ENCODE peak calls at places on chromosomes 7 and 10, in four cellular contexts. D, V, M and L are unnamed samples.

GRCh38 chr10:122112021-122112616 is 123.2 kb downstream of the TACC2 start:
- DNase-seq in D (no peak), V (no peak), M (peak), L (no peak)

GRCh38 chr10:121791761-121792160 is 136.1 kb downstream of the ATE1 start:
- DNase-seq in M (peak), V (no peak), D (no peak), L (no peak)

GRCh38 chr7:3117488-3118228 is 74.0 kb upstream of the CARD11 start:
- DNase-seq in V (no peak), D (no peak), M (no peak), L (no peak)

GRCh38 chr10:83605783-83606182 is 533.5 kb upstream of the GHITM start:
- DNase-seq in M (no peak), D (no peak), V (no peak), L (no peak)

GRCh38 chr10:30671011-30671616 is 41.6 kb upstream of the LYZL2 start:
- DNase-seq in V (peak), M (peak), D (peak), L (peak)

GRCh38 chr10:43138757-43139241 is 554 bp downstream of the CSGALNACT2 start:
- DNase-seq in D (no peak), M (peak), V (peak), L (no peak)

GRCh38 chr10:34821587-34822585 is 6.8 kb upstream of the PARD3 start:
- DNase-seq in M (no peak), D (no peak), V (peak), L (no peak)

GRCh38 chr10:29355436-29355991 is 66.6 kb downstream of the LYZL1 start:
- DNase-seq in D (no peak), M (no peak), V (no peak), L (no peak)

GRCh38 chr10:23172846-23173548 is 19.1 kb upstream of the PTF1A start:
- DNase-seq in D (no peak), M (no peak), V (peak), L (no peak)

GRCh38 chr7:41679566-41679965 is 23.3 kb downstream of the INHBA start:
- DNase-seq in V (no peak), M (no peak), D (no peak), L (no peak)

GRCh38 chr7:5320802-5321396 is 38.2 kb downstream of the SLC29A4 start:
- DNase-seq in M (no peak), D (no peak), V (no peak), L (no peak)

GRCh38 chr10:102066421-102067068 is 1.4 kb downstream of the HPS6 start:
- DNase-seq in D (no peak), M (no peak), V (no peak), L (no peak)

GRCh38 chr10:101071266-101071884 is 9.6 kb downstream of the KAZALD1 start:
- DNase-seq in M (peak), D (no peak), V (no peak), L (no peak)

GRCh38 chr7:82521906-82522445 is 78.4 kb upstream of the CACNA2D1 start:
- DNase-seq in V (no peak), D (no peak), M (peak), L (no peak)

GRCh38 chr10:72889391-72889831 is 4.1 kb upstream of the OIT3 start:
- DNase-seq in V (peak), D (no peak), M (peak), L (no peak)

GRCh38 chr7:92404170-92404614 is 43.1 kb upstream of the GATAD1 start:
- DNase-seq in M (peak), D (no peak), V (no peak), L (no peak)

GRCh38 chr10:32938554-32939061 is 19.4 kb downstream of the ITGB1 start:
- DNase-seq in D (peak), V (peak), M (no peak), L (no peak)

GRCh38 chr10:114932945-114933344 is 5.0 kb upstream of the TRUB1 start:
- DNase-seq in M (no peak), D (no peak), V (no peak), L (no peak)

GRCh38 chr10:5046410-5046809 is 42.8 kb upstream of the AKR1C2 start:
- DNase-seq in M (no peak), D (no peak), V (no peak), L (no peak)

GRCh38 chr7:31113660-31114059 is 61.6 kb downstream of the ADCYAP1R1 start:
- DNase-seq in D (no peak), M (no peak), V (no peak), L (no peak)

GRCh38 chr10:130749911-130750310 is 561.6 kb downstream of the TCERG1L start:
- DNase-seq in D (no peak), M (no peak), V (no peak), L (peak)

GRCh38 chr7:28990200-28990960 is 32.2 kb upstream of the TRIL start:
- DNase-seq in M (peak), V (no peak), D (no peak), L (no peak)

GRCh38 chr7:38629621-38630020 is 1.6 kb downstream of the AMPH start:
- DNase-seq in V (no peak), M (no peak), D (no peak), L (no peak)

GRCh38 chr7:19920705-19921104 is 147.3 kb upstream of the TMEM196 start:
- DNase-seq in V (no peak), M (no peak), D (no peak), L (no peak)

GRCh38 chr10:70286616-70287015 is 2.8 kb upstream of the NPFFR1 start:
- DNase-seq in V (peak), M (no peak), D (no peak), L (no peak)

GRCh38 chr10:17516376-17516775 is 62.0 kb upstream of the ST8SIA6 start:
- DNase-seq in V (peak), D (no peak), M (peak), L (no peak)

GRCh38 chr10:118626953-118627352 is 31.5 kb upstream of the PRLHR start:
- DNase-seq in D (no peak), V (no peak), M (no peak), L (no peak)
- TF ChIP-seq CTCF in D (no peak), V (no peak), M (peak), L (peak)

GRCh38 chr7:128872394-128872824 is 9.8 kb downstream of the ATP6V1F start:
- DNase-seq in V (no peak), M (no peak), D (no peak), L (no peak)
- TF ChIP-seq CTCF in V (no peak), M (peak), D (no peak), L (peak)

GRCh38 chr7:94183289-94183749 is 179.2 kb upstream of the BET1 start:
- DNase-seq in V (peak), D (peak), M (peak), L (no peak)
- TF ChIP-seq CTCF in V (no peak), D (no peak), M (peak), L (no peak)

GRCh38 chr10:14736600-14737081 is 38.1 kb downstream of the FAM107B start:
- DNase-seq in D (no peak), V (no peak), M (peak), L (no peak)
- TF ChIP-seq CTCF in D (no peak), V (no peak), M (no peak), L (no peak)

GRCh38 chr10:49184642-49185111 is 3.5 kb downstream of the TMEM273 start:
- DNase-seq in M (no peak), V (no peak), D (no peak), L (peak)
- TF ChIP-seq CTCF in M (no peak), V (no peak), D (no peak), L (no peak)

DNA sequence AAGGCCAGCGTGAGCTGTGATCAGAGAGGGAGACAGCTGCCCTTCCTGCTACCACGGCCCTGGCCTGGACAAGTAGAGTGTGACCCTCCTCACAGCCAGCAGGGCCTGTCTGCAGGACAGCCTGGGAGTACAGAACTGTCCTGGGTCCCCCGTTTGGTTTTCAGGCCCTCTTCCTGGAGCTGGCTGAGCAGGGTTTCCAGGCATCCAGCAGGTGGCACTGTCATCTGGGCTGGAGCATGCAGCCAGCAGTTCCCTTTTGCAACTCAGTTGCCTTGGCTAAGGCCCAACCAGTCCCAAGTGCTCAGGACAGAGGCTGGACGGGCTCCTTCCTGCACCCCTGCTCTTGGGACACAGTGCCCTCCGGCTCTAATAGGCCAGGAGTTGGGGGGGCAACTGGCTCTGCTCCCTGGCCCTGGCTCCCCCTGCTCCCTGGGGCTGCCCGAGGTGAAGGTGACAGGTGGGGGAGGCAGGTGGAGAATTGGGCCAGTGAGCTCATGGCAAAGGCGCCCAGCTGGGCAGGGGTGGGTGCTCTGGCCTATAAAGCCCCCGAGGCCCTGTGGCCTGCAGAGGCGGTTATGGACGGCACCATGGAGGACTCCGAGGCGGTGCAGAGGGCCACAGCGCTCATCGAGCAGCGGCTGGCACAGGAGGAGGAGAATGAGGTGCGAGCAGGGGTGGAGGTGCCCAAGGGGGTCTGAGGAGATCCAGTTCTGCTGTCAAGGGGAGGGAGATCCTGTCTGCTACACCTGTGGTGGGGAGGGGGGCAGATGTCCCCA is at the start of gene ANKRD2:
- DNase-seq in M (peak), V (peak), D (peak), L (no peak)
- TF ChIP-seq CTCF in M (peak), V (peak), D (peak), L (peak)

GRCh38 chr10:71433983-71434744 is 37.4 kb downstream of the CDH23 start:
- DNase-seq in D (peak), V (no peak), M (no peak), L (peak)

GRCh38 chr10:71433116-71433982 is 36.6 kb downstream of the CDH23 start:
- DNase-seq in V (no peak), D (no peak), M (no peak), L (peak)

GRCh38 chr10:71431216-71431944 is 34.7 kb downstream of the CDH23 start:
- DNase-seq in V (no peak), D (no peak), M (no peak), L (no peak)

GRCh38 chr10:71429929-71430328 is 33.2 kb downstream of the CDH23 start:
- DNase-seq in V (no peak), D (no peak), M (no peak), L (peak)

DNA sequence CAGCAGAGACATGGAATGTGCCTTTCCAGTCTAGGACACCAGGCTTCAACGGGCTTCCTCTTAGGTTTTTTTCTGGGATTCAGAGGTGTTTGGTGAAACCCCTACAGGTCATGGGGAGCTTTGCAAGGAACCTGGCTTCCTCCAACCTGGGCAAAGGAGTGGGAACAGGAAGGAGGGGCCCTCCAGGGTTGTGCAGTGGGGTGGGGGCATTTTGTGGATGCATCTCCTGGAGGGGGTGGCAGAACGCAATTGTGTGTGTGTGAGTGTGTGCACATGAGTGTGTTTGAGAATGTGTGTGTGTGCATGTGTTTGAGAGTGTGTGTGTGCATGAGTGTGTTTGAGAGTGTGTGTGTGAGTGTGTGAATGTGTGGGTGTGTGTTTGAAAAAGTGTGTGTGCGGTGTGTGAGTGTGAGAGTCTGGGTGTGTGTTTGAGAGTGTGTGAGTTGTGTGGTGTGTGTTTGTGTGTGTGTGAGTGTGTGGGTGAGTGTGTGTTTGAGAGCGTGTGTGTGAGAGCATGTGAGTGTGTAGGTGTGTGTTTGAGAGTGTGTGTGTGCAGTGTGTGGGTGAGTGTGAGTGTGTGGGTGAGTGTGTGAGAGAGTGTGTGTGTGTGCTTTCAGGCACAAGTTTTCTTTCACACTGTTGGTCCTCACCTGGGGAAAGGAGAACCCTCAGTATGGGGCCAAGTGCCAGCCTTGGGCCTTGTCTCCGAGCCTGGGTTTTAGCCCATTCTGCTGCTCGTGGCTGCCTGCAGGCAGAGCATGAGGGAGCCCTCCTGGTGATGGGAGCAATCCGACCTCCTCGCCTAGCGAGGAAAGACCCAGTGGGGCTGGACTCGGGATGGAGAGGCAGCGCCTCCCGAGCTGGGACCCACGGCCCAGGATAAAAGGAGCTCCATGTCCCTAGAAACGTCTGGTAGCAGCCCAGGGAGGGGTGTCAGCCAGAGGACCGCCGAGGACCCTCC is 35.5 kb downstream of the CDH23 start:
- DNase-seq in D (no peak), M (no peak), V (no peak), L (peak)
- TF ChIP-seq CTCF in D (peak), M (peak), V (no peak), L (peak)